ENCODE peak calls at places on chromosome 12, in four cellular contexts. B is HepG2, U is K562, I is HCT116. V is an unnamed sample.

GRCh38 chr12:67698711-67699603 is 50.4 kb downstream of the DYRK2 start:
- DNase-seq in I (no peak), U (no peak), B (no peak), V (no peak)

GRCh38 chr12:122399592-122400373 is 22.7 kb downstream of the CLIP1 start:
- DNase-seq in I (peak), U (peak), B (peak), V (peak)

GRCh38 chr12:78928200-78929074 is 63.9 kb downstream of the SYT1 start:
- DNase-seq in B (peak), U (no peak), I (peak), V (peak)

GRCh38 chr12:68824131-68824530 is 16.2 kb downstream of the MDM2 start:
- DNase-seq in U (no peak), B (no peak), I (no peak), V (no peak)

GRCh38 chr12:53499261-53500118 is at the start of gene MAP3K12:
- DNase-seq in U (peak), B (no peak), I (no peak), V (no peak)

GRCh38 chr12:131251336-131252101 is 297.8 kb downstream of the ADGRD1 start:
- DNase-seq in I (no peak), U (peak), B (no peak), V (no peak)

GRCh38 chr12:96068636-96069035 is 33.2 kb upstream of the LTA4H start:
- DNase-seq in B (no peak), U (no peak), I (no peak), V (no peak)

GRCh38 chr12:53623526-53623925 is 2.7 kb downstream of the ATF7 start:
- DNase-seq in U (peak), I (no peak), B (no peak), V (no peak)

GRCh38 chr12:18054925-18055324 is 35.1 kb downstream of the RERGL start:
- DNase-seq in I (no peak), U (no peak), B (no peak), V (no peak)

GRCh38 chr12:121036810-121037326 is 2.2 kb downstream of the OASL start:
- DNase-seq in U (no peak), I (no peak), B (no peak), V (no peak)

GRCh38 chr12:6377667-6377994 is 2.3 kb upstream of the SCNN1A start:
- DNase-seq in I (no peak), U (no peak), B (no peak), V (no peak)

GRCh38 chr12:82862876-82863649 is 176.4 kb downstream of the TMTC2 start:
- DNase-seq in I (no peak), B (no peak), U (no peak), V (no peak)

GRCh38 chr12:41944241-41944640 is 200.4 kb downstream of the GXYLT1 start:
- DNase-seq in B (no peak), U (no peak), I (no peak), V (no peak)

DNA sequence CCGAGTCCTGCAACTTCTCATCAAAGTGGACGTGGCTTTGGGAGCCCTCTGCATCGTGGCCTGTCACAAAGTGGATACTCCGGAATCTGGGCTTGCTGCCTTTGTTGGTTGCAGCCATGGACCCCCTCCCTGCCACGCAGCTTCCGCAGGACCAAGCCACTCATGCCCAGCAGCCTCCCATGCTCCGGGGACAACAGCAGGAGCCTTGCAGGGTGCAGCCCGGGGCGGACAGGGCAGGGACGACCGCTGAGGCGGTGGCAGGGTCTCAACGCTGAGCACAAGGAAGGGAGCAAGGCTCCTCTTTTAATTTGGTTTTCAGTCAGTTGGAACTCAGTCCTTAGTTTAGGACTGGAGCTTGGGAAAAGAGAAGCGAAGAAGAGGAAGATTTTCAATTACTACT is 12.1 kb upstream of the ADCY6 start:
- DNase-seq in B (no peak), U (no peak), I (no peak), V (no peak)
- TF ChIP-seq CTCF in B (no peak), U (no peak), I (no peak), V (no peak)

DNA sequence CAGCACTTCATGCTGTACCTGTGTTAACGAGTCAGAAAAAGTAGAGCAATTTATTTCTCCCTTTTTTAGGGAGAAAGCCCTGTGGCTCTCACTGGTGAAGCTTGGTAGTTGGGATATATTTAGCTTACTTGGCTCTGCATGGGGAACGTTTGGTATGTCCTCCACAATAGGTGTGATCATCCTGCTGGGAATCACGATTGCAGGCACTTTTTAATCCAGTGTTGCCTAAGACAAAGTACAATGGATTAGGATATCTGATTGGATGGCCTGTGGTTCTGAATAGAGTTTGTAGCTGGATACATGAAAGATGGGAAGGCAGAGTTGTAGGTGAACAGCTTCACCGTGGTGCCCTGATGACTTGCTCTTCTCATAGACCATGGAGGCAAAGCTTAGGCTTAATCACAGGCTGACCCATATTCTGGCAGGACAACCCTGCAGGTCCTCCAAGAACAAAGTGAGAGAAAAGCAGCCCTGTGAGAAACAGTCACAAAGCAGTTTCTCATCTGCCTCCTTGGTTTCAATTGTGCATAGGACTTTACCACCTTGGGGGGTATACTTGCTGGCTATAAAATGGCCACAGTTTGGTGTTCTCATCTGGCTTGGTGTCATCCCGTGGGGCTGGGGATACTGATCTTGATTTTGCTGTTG is 7.5 kb downstream of the RESF1 start:
- DNase-seq in I (no peak), B (no peak), U (no peak), V (no peak)
- TF ChIP-seq TCF7L2 in I (no peak), B (no peak), U (no peak), V (no peak)

DNA sequence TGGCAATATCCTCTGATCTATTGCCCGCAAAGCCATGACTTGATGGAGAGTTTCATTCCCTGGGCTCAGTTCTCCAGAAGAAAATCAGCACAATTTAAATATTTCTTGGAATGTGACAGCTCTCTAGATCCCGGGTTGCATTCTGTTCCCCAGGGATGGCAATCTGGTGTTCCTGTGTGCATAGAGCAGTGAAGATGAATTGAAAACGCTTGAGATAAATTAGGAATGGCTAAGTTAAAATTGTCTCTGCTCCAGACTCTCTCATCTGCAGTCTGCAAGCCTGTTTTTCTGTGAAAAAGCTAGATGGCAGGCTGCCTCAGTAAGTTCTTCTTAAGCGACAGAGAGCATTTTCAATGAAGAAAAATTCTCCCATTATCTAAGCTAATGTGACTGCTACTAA is 582.5 kb upstream of the MGAT4C start:
- DNase-seq in B (no peak), U (no peak), I (no peak), V (no peak)
- TF ChIP-seq CTCF in B (no peak), U (no peak), I (no peak), V (no peak)

DNA sequence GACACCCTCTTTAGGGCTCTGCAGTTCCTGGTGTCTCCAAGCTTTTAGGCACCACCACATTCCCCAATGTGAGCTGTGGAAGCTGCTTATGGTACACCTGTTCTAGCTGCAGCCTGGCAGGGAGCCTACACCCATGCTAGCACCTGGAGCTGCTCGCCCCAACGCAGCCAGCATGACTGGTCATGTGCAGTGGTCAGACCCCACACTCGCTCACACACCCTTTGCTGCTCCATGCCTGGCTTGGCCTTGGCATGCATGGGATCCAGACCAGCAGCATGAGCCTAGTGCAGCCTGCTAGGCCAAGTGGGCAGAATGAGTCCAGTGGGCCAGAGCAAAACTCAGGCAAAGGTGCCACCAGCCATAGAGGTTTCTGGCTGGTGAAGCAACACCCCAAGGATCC is 86.4 kb upstream of the OSBPL8 start:
- DNase-seq in I (no peak), U (no peak), B (no peak), V (no peak)
- TF ChIP-seq TCF7L2 in I (no peak), U (no peak), B (no peak), V (no peak)

DNA sequence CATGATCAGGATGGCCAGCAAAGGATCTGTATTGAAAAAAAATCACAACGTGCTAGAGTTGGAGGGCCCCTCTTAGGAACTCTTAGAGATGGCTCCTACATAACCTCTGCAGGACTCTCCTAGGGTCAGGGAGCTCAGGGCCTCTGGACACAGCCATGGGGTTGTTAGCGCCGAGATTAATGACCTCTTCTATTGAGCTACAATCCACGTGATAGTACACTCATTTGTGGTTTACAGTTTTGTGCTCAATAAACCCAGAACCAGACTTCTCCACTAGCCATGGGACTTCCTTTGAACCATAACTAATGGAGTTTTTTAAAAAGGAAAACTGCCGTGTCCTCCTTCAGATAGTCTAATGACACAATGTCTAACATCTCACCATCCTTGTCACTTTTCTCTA is 29.6 kb upstream of the HDAC7 start:
- DNase-seq in U (no peak), I (no peak), B (no peak), V (no peak)
- TF ChIP-seq CTCF in U (no peak), I (no peak), B (no peak), V (no peak)

DNA sequence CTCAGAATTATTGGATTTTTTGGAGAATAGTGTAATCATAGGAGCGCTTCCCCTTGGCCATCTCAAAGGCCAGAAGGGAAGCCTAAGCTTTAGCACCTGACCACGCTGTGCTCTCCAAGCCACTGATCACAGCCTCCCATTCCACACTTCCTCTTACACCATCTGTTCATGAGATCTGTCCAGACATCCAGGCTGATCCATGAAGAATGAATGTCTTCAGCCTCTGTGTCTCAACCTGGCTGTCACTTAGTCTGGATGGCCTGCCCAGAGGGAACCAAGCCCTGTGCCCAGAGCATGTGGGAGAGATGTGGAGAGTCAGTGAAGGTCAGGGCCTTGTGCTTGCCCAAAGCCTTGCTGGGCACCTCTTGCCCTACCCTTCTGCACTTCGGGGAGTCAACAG is 40.5 kb downstream of the TSPAN11 start:
- DNase-seq in U (no peak), B (no peak), I (no peak), V (no peak)
- TF ChIP-seq TCF7L2 in U (no peak), B (no peak), I (no peak), V (no peak)

GRCh38 chr12:44317651-44318126 is 481.8 kb downstream of the TMEM117 start:
- DNase-seq in I (peak), U (no peak), B (peak), V (peak)
- TF ChIP-seq CTCF in I (peak), U (no peak), B (peak), V (peak)

DNA sequence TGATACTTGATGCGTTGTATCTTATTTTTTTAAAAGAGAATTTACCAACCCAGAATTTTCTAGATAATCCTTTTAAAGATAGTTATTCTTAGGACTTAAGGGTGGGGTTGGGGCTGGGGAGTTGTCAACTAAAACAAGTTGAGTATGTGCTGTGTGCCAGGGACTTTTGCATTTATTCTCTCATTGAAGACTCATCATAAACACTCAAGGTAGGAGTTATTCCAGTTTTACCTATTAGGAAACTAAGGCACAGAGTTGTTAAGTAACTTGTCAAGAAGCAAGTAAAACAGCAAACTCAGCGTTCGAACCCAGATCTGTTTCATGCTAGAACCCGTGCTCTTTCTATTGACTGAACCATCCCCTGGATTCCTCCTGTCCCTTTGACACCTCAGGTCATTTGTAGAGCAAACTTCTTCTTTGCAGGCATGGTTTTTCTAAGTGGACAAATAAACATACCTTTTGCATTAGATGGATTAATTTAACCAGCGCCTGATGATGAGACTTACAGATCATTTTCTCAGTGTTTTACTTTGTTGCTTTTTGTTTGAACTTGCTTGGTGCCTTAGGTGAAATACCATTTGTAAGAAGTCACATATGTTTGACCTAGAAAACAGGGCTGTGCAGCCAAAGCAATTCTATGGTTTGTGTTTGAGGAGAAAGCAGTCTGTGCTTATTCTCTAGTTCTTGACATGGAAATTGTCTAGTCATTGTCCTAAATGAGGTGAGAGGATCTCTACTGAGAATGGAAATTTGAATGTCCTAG is 110.9 kb downstream of the DIP2B start:
- DNase-seq in I (no peak), U (peak), B (no peak), V (peak)
- TF ChIP-seq TCF7L2 in I (no peak), U (no peak), B (no peak), V (no peak)

GRCh38 chr12:2682301-2683282 is 112.2 kb upstream of the FKBP4 start:
- DNase-seq in I (peak), B (peak), U (peak), V (no peak)
- TF ChIP-seq CTCF in I (peak), B (peak), U (no peak), V (peak)

V was measured in Panc1.